ENCODE peak calls at places on chromosomes 7 and 10, in six cellular contexts. One of them, this sample, is unnamed. For H3K4me1, the result is how much of the 10 kb centered on the place peaks cover.

GRCh38 chr7:144525956-144526355 is 122.5 kb upstream of the NOBOX start:
- DNase-seq in psoas muscle: no peak
- DNase-seq in HCT116: no peak
- DNase-seq in BE2C: no peak
- DNase-seq in colonic mucosa: no peak
- DNase-seq in A549: no peak
- DNase-seq in this sample: no peak

GRCh38 chr7:42236266-42237161 is 495 bp downstream of the GLI3 start:
- DNase-seq in psoas muscle: peak
- DNase-seq in HCT116: no peak
- DNase-seq in colonic mucosa: peak
- DNase-seq in BE2C: no peak
- DNase-seq in A549: peak
- DNase-seq in this sample: no peak

GRCh38 chr7:41915861-41916260 is 213.0 kb upstream of the INHBA start:
- DNase-seq in colonic mucosa: no peak
- DNase-seq in BE2C: no peak
- DNase-seq in A549: no peak
- DNase-seq in HCT116: no peak
- DNase-seq in psoas muscle: no peak
- DNase-seq in this sample: no peak

GRCh38 chr10:44395902-44396670 is 11.2 kb upstream of the CXCL12 start:
- DNase-seq in BE2C: no peak
- DNase-seq in colonic mucosa: no peak
- DNase-seq in A549: no peak
- DNase-seq in psoas muscle: no peak
- DNase-seq in HCT116: no peak
- DNase-seq in this sample: no peak

GRCh38 chr10:68397005-68397404 is 10.1 kb downstream of the RUFY2 start:
- DNase-seq in psoas muscle: no peak
- DNase-seq in BE2C: no peak
- DNase-seq in colonic mucosa: no peak
- DNase-seq in HCT116: no peak
- DNase-seq in A549: no peak
- DNase-seq in this sample: no peak

GRCh38 chr7:43575506-43575905 is 7.4 kb upstream of the STK17A start:
- DNase-seq in colonic mucosa: no peak
- DNase-seq in HCT116: no peak
- DNase-seq in BE2C: no peak
- DNase-seq in A549: no peak
- DNase-seq in psoas muscle: no peak
- DNase-seq in this sample: no peak

GRCh38 chr10:28631896-28632596 is 45.3 kb upstream of the BAMBI start:
- DNase-seq in HCT116: no peak
- DNase-seq in psoas muscle: no peak
- DNase-seq in colonic mucosa: no peak
- DNase-seq in A549: no peak
- DNase-seq in BE2C: no peak
- DNase-seq in this sample: no peak

GRCh38 chr10:56920586-56921250 is 559.7 kb upstream of the ZWINT start:
- DNase-seq in HCT116: no peak
- DNase-seq in BE2C: no peak
- DNase-seq in psoas muscle: no peak
- DNase-seq in colonic mucosa: no peak
- DNase-seq in A549: no peak
- DNase-seq in this sample: no peak

GRCh38 chr10:43399911-43400310 is 9.1 kb downstream of the HNRNPF start:
- DNase-seq in HCT116: no peak
- DNase-seq in colonic mucosa: no peak
- DNase-seq in psoas muscle: no peak
- DNase-seq in BE2C: no peak
- DNase-seq in A549: no peak
- DNase-seq in this sample: no peak

GRCh38 chr10:57341294-57341693 is 926.4 kb downstream of the IPMK start:
- DNase-seq in A549: no peak
- DNase-seq in colonic mucosa: no peak
- DNase-seq in HCT116: no peak
- DNase-seq in psoas muscle: no peak
- DNase-seq in BE2C: no peak
- DNase-seq in this sample: no peak

GRCh38 chr10:110502851-110503301 is 5.2 kb downstream of the DUSP5 start:
- DNase-seq in psoas muscle: no peak
- DNase-seq in BE2C: no peak
- DNase-seq in A549: no peak
- DNase-seq in HCT116: no peak
- DNase-seq in colonic mucosa: peak
- DNase-seq in this sample: no peak

GRCh38 chr10:62079885-62080559 is 178.5 kb downstream of the ARID5B start:
- DNase-seq in colonic mucosa: no peak
- DNase-seq in A549: no peak
- DNase-seq in psoas muscle: no peak
- DNase-seq in HCT116: no peak
- DNase-seq in BE2C: no peak
- DNase-seq in this sample: no peak

GRCh38 chr7:28298870-28299484 is 113.3 kb upstream of the CREB5 start:
- DNase-seq in colonic mucosa: no peak
- DNase-seq in BE2C: peak
- DNase-seq in psoas muscle: no peak
- DNase-seq in A549: peak
- DNase-seq in HCT116: peak
- DNase-seq in this sample: peak

GRCh38 chr7:10211861-10212260 is 761.8 kb upstream of the PHF14 start:
- DNase-seq in BE2C: no peak
- DNase-seq in HCT116: no peak
- DNase-seq in colonic mucosa: no peak
- DNase-seq in A549: no peak
- DNase-seq in psoas muscle: no peak
- DNase-seq in this sample: no peak

GRCh38 chr10:1380075-1380793 is 324.0 kb downstream of the WDR37 start:
- DNase-seq in psoas muscle: no peak
- DNase-seq in HCT116: no peak
- DNase-seq in colonic mucosa: peak
- DNase-seq in A549: no peak
- DNase-seq in BE2C: no peak
- DNase-seq in this sample: peak

GRCh38 chr7:151248191-151249033 is at the start of gene SMARCD3:
- DNase-seq in colonic mucosa: peak
- DNase-seq in A549: peak
- DNase-seq in psoas muscle: peak
- DNase-seq in BE2C: peak
- DNase-seq in HCT116: no peak
- DNase-seq in this sample: peak

GRCh38 chr7:114173170-114173569 is 241.4 kb upstream of the FOXP2 start:
- DNase-seq in BE2C: no peak
- DNase-seq in psoas muscle: no peak
- DNase-seq in A549: no peak
- DNase-seq in colonic mucosa: no peak
- DNase-seq in HCT116: no peak
- DNase-seq in this sample: no peak

GRCh38 chr7:40586197-40586596 is 451.4 kb downstream of the SUGCT start:
- DNase-seq in colonic mucosa: no peak
- DNase-seq in BE2C: no peak
- DNase-seq in A549: no peak
- DNase-seq in HCT116: no peak
- DNase-seq in psoas muscle: no peak
- DNase-seq in this sample: no peak

DNA sequence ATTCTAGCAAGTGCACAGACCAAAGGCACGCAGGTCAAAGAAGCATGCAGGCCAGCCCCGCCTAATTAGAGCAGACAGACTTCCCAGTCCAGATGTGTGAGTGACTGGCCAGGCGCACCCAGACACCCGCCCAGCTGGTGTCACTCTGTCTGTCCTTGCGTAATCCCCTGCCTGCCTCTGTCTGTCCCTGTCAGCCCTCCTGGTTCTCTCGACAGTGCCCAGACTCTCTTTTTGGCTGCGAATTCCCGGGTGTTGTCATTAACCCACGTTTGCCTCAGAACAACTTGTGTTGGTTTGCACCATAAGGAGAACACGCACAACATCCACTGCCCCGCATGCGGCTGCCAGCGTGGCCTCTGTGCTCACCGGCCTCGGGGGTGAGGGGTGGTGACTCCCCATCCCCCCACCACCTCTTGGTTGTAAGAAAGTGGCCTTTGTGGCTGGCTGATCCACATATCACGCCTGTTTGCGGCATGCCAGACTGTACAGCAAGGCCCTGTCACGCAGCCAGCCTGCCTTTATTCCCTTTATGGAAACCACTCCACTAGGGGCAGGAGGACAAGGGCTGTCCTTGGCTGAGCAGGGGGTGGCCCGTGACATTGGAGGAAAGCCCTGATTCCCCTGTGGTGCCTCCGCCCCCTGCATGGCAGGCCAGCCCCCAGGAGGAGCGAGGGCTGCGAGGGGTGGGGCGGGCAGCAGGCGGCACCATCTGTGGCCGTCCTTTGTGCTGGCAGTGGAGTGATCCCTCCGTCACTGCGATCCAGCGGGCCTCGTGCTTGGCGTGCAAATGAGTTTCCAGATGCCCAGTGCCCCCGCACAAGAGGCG is 72.8 kb upstream of the PPIF start:
- DNase-seq in HCT116: no peak
- DNase-seq in A549: no peak
- DNase-seq in colonic mucosa: peak
- DNase-seq in psoas muscle: peak
- DNase-seq in BE2C: peak
- DNase-seq in this sample: peak
- TF ChIP-seq CTCF in HCT116: no peak
- TF ChIP-seq CTCF in A549: no peak
- TF ChIP-seq CTCF in colonic mucosa: no peak
- TF ChIP-seq CTCF in psoas muscle: peak
- TF ChIP-seq CTCF in BE2C: no peak
- TF ChIP-seq CTCF in this sample: no peak

GRCh38 chr10:114885430-114885829 is 52.6 kb upstream of the TRUB1 start:
- DNase-seq in colonic mucosa: no peak
- DNase-seq in BE2C: no peak
- DNase-seq in psoas muscle: no peak
- DNase-seq in HCT116: no peak
- DNase-seq in A549: no peak
- DNase-seq in this sample: no peak
- H3K4me3 ChIP-seq in colonic mucosa: no peak
- H3K4me3 ChIP-seq in BE2C: no peak
- H3K4me3 ChIP-seq in psoas muscle: no peak
- H3K4me3 ChIP-seq in HCT116: no peak
- H3K4me3 ChIP-seq in A549: no peak
- H3K4me3 ChIP-seq in this sample: no peak

GRCh38 chr7:25847331-25848070 is 304.5 kb upstream of the NFE2L3 start:
- DNase-seq in A549: no peak
- DNase-seq in colonic mucosa: no peak
- DNase-seq in BE2C: no peak
- DNase-seq in psoas muscle: no peak
- DNase-seq in HCT116: no peak
- DNase-seq in this sample: no peak
- H3K4me1 ChIP-seq in A549: under half
- H3K4me1 ChIP-seq in colonic mucosa: under half
- H3K4me1 ChIP-seq in BE2C: under half
- H3K4me1 ChIP-seq in psoas muscle: half or more
- H3K4me1 ChIP-seq in HCT116: under half
- H3K4me1 ChIP-seq in this sample: under half

GRCh38 chr10:22244001-22244400 is 26.2 kb upstream of the EBLN1 start:
- DNase-seq in HCT116: no peak
- DNase-seq in BE2C: no peak
- DNase-seq in psoas muscle: no peak
- DNase-seq in A549: no peak
- DNase-seq in colonic mucosa: no peak
- DNase-seq in this sample: no peak
- TF ChIP-seq CTCF in HCT116: peak
- TF ChIP-seq CTCF in BE2C: peak
- TF ChIP-seq CTCF in psoas muscle: no peak
- TF ChIP-seq CTCF in A549: peak
- TF ChIP-seq CTCF in colonic mucosa: no peak
- TF ChIP-seq CTCF in this sample: no peak

This sample was measured in Caco-2.